ENCODE peak calls at places on chromosomes 5 and 9, in nine cellular contexts. N, D, C, T, I, H, Z, R and P are unnamed samples. For H3K4me1, the result is how much of the 10 kb centered on the place peaks cover.

GRCh38 chr9:136724772-136725171 is 12.4 kb downstream of the DIPK1B start:
- DNase-seq in Z (no peak), T (no peak), R (no peak), D (no peak), H (no peak), N (no peak), I (no peak), C (no peak), P (no peak)

GRCh38 chr5:113678924-113679575 is 165.6 kb downstream of the YTHDC2 start:
- DNase-seq in N (peak), C (peak), D (no peak), Z (peak), T (no peak), I (peak), R (no peak), H (no peak), P (peak)

GRCh38 chr5:37553720-37554402 is 174.7 kb downstream of the WDR70 start:
- DNase-seq in C (no peak), R (peak), T (no peak), N (peak), H (no peak), Z (peak), I (peak), D (no peak), P (no peak)

GRCh38 chr5:59066367-59067163 is 483.7 kb downstream of the RAB3C start:
- DNase-seq in R (no peak), Z (no peak), I (peak), H (no peak), C (no peak), N (peak), D (no peak), T (no peak), P (peak)

GRCh38 chr5:4212071-4212739 is 616.6 kb downstream of the IRX1 start:
- DNase-seq in C (no peak), R (no peak), I (no peak), H (no peak), N (no peak), D (no peak), Z (no peak), T (peak), P (no peak)

GRCh38 chr9:70130266-70130665 is 86.6 kb downstream of the MAMDC2 start:
- DNase-seq in T (no peak), H (no peak), N (no peak), R (no peak), I (no peak), Z (no peak), D (no peak), C (peak), P (peak)

GRCh38 chr5:125140855-125141254 is 394.4 kb upstream of the ZNF608 start:
- DNase-seq in R (no peak), T (no peak), H (no peak), Z (no peak), N (peak), C (no peak), D (no peak), I (peak), P (no peak)

GRCh38 chr9:89477811-89478583 is 19.9 kb downstream of the SEMA4D start:
- DNase-seq in H (no peak), C (peak), N (peak), I (peak), R (peak), D (no peak), T (no peak), Z (peak), P (peak)

GRCh38 chr5:127827451-127827850 is 124.3 kb downstream of the CCDC192 start:
- DNase-seq in Z (no peak), T (no peak), I (no peak), C (no peak), N (no peak), D (no peak), R (peak), H (no peak), P (no peak)

GRCh38 chr5:58794875-58795274 is 212.0 kb downstream of the RAB3C start:
- DNase-seq in R (no peak), D (no peak), Z (no peak), C (no peak), N (no peak), T (no peak), H (no peak), I (no peak), P (no peak)

GRCh38 chr9:133812077-133812868 is 74.1 kb upstream of the SARDH start:
- DNase-seq in I (no peak), D (peak), R (no peak), T (no peak), C (no peak), H (no peak), Z (no peak), N (no peak), P (no peak)

GRCh38 chr5:134905246-134905996 is 490 bp downstream of the PCBD2 start:
- DNase-seq in N (peak), T (no peak), R (peak), I (peak), C (peak), D (no peak), Z (peak), H (no peak), P (peak)

GRCh38 chr9:37732086-37732744 is 21.4 kb upstream of the TRMT10B start:
- DNase-seq in R (no peak), T (no peak), H (no peak), N (no peak), I (no peak), D (no peak), Z (no peak), C (no peak), P (no peak)

DNA sequence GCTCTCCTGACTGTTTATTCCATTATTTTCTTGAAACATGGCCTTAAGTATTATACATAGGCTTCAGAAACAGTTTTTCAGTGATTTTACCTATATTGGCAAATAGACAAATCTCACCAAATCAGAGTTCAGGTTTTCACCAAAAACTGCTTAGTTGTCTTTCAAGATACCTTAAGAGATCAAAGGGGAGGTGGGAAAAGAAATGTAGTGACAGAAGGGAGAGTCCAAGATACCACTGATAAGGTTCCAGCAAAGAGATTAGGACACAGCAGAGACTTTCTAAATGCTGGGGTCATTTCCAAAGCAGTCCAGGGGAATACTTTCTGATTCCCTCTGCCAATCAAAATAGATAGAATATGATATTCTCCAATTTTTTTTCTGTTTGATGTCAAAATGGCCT is 73.7 kb upstream of the IQGAP2 start:
- DNase-seq in Z (no peak), N (no peak), H (no peak), T (no peak), R (no peak), I (no peak), D (no peak), C (no peak), P (no peak)
- H3K4me1 ChIP-seq in Z (under half), N (under half), H (under half), T (under half), R (under half), I (under half), D (under half), C (under half), P (under half)

DNA sequence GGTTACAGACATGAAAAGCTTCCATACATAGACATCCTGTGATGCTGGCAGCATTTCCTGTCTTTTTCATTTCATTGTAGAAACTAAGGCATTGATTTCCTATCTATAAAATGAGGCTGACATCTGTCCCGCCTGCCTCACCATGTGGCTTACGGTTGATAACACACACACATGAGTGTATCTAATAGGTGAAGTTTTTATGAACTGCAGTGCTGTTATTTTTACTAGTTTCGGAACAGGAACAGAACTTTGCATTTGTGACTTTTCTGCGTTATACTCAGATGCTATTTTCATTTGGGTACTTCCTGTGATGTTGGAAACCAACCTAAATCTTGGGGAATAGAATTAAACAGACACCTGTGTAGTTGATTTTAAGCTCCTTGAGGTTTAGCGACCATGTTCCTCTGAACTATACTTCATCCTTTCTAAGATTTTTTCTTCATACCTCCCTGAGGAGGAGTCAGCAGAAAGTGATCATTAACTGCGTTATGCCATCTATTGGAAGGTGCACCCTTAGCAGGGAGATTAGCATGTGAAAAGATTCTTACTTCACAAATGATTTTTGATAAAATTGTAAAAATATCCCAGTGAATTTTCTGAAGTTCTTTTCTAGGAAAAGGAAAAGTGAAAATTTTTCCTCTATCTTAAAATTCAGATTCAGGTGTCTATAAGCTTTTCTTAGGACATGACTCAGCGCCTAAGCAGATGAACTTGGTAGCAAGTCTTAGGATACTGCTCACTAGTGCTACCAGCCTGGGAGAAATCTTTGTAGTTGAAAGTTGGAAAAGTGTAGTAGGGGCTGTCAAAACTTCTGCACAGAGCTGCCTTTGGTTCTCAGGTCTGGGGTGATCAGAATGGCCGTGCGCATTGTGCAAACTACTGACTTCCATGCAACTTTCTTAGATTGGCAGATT is 134.5 kb downstream of the TRIO start:
- DNase-seq in D (no peak), R (no peak), Z (no peak), H (no peak), C (no peak), T (no peak), I (no peak), N (no peak), P (no peak)
- H3K27ac ChIP-seq in D (no peak), R (no peak), Z (no peak), H (no peak), C (no peak), T (no peak), I (no peak), N (peak), P (no peak)

GRCh38 chr5:95332179-95332578 is 47.3 kb upstream of the MCTP1 start:
- DNase-seq in H (no peak), Z (no peak), N (no peak), I (no peak), T (no peak), R (no peak), D (no peak), C (no peak), P (no peak)

GRCh38 chr5:95334900-95335538 is 50.1 kb upstream of the MCTP1 start:
- DNase-seq in N (no peak), D (no peak), C (no peak), I (no peak), R (no peak), H (no peak), T (no peak), Z (no peak), P (no peak)

GRCh38 chr5:95327211-95327610 is 42.3 kb upstream of the MCTP1 start:
- DNase-seq in D (no peak), H (no peak), N (no peak), R (no peak), Z (no peak), C (no peak), T (no peak), I (peak), P (no peak)

GRCh38 chr5:95331358-95331757 is 46.5 kb upstream of the MCTP1 start:
- DNase-seq in Z (no peak), I (no peak), D (no peak), T (no peak), H (no peak), R (no peak), C (no peak), N (no peak), P (no peak)
- H3K4me1 ChIP-seq in Z (under half), I (under half), D (under half), T (under half), H (under half), R (under half), C (under half), N (under half), P (under half)

GRCh38 chr9:112050544-112051475 is 124.3 kb downstream of the SUSD1 start:
- DNase-seq in I (peak), R (peak), N (peak), H (no peak), D (no peak), C (no peak), Z (peak), T (peak), P (peak)
- H3K27ac ChIP-seq in I (peak), R (no peak), N (peak), H (no peak), D (peak), C (no peak), Z (peak), T (peak), P (peak)

DNA sequence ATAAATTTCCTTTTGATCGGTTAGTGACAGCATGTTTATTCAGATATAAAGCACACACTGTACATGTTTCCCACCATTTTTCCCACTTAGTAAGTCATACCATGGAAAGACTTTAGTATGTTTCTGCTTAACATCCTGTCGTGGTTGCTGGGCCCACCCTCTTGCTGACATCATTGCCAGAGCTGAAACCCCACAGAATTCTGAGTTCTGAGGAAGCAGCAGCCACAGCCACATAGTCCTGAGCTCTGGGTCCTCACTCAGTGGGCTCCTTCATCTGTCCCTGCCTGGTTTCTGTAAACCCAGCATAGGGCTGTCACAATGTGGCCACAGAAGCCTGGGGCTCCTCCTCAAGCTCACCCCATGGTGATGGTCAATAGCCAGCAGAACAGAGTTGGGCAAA is 441.5 kb downstream of the ENC1 start:
- DNase-seq in I (peak), T (no peak), Z (no peak), C (no peak), N (peak), D (no peak), H (no peak), R (no peak), P (no peak)
- H3K4me1 ChIP-seq in I (under half), T (under half), Z (under half), C (under half), N (under half), D (under half), H (under half), R (under half), P (under half)

DNA sequence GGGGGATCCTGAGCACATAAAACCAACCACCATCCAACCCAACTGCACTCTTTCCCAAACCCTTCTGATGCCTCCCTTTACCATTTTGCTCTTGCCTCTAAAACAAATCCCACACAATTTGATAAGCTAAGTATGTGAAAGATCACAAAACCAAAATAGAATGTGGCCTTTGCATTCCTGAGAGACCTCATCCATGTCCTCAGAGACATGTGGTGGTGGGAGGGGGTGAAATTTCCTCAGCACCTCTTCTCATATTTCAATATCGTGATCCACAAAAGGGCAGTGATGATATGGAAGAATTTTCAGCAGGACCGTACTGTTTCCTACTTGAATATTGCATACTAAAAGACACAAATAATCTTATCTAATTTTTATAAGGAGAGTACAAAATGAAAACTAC is 423.3 kb downstream of the TLE1 start:
- DNase-seq in C (no peak), H (no peak), I (peak), Z (no peak), N (peak), D (no peak), R (no peak), T (no peak), P (no peak)
- H3K27ac ChIP-seq in C (no peak), H (no peak), I (no peak), Z (no peak), N (no peak), D (no peak), R (no peak), T (no peak), P (no peak)

DNA sequence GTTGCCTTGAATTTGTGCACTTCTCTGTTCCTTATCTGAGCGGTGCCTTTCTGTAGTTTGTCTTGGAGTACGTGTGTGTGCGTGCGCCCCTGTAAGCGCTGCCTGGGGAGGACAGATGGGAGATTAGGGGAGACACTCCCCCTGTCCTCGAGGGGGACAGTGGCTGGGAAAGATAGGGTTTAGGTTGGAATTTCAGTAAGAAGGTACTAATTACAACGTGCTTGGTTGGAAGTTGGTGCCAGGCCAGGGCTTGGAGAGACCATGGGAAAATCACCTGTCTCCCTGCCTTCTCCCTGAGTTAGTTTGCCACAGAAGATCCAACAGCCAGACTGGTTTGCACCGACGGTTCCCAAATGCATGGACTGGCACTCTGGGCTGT is 73.2 kb downstream of the PIK3R1 start:
- DNase-seq in C (peak), I (no peak), R (peak), Z (peak), T (no peak), H (no peak), N (no peak), D (peak), P (no peak)
- H3K4me1 ChIP-seq in C (under half), I (under half), R (under half), Z (under half), T (half or more), H (under half), N (under half), D (half or more), P (under half)

DNA sequence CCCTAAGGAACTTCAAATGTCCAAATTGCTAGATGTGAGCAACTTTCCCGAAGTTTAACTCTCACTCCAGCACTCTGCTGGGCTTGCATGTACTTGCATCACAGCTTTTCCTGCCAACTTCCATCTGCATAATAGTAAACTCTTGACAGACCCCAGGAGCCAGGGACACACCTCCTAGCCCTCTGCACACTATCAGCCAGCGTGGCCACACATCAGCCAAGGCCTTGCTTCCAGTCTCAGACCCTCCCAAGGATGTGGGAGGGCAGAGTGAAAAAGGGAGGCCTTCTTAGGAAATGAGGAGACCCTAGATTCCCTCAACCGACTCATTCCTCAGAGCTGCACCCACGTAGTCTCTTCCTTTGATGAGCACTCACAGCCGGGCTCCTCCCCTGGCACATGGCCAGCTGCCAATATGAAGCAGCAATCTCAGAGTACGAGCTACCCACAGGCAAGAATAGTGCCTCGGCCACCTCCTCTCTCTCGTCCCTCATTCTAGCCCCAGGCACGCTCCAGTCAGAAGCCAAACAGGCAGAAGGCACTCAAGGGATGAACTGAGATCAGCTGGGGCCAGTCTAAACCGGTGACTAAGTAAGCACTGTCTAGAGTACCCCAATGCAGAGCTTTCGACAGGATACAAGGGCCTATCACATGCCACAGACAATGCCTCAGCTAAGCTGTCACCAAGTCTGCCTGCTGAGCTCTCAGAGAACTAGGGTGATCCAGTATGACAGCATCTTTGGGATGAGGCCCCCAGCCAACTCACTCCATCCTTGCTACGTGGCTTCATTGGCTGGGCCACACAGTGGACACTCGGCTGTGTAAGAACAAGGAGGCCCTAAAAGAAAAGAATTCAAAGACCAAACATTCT is 2.3 kb downstream of the P4HA2 start:
- DNase-seq in R (peak), N (peak), D (no peak), H (peak), T (no peak), I (peak), C (peak), Z (peak), P (peak)
- H3K27ac ChIP-seq in R (peak), N (peak), D (peak), H (no peak), T (peak), I (peak), C (no peak), Z (peak), P (peak)

GRCh38 chr5:150640311-150641005 is at the start of gene SYNPO:
- DNase-seq in T (no peak), H (peak), N (peak), R (peak), I (peak), Z (peak), C (no peak), D (no peak), P (peak)
- H3K4me1 ChIP-seq in T (half or more), H (under half), N (half or more), R (under half), I (half or more), Z (under half), C (under half), D (half or more), P (half or more)